ENCODE peak calls at places on chromosomes 12 and 14, in five cellular contexts. K is cardiac fibroblast, H is NCI-H345, Z is NCI-H1105 treated with DMSO at 0.1 percent for 48 hours, S is mesothelial cell of epicardium. D is an unnamed sample.
A peak's percentile ranks its signal among the peaks of the same experiment; 100 is the strongest.

GRCh38 chr12:63964301-63964700 is 119.8 kb downstream of the SRGAP1 start:
- DNase-seq in K (no peak), H (no peak), Z (no peak), S (no peak), D (no peak)

GRCh38 chr12:49767333-49767732 is 26.0 kb downstream of the TMBIM6 start:
- DNase-seq in K (no peak), H (no peak), Z (no peak), S (no peak), D (no peak)

GRCh38 chr14:101083564-101084435 is 180.3 kb upstream of the RTL1 start:
- DNase-seq in K (no peak), H (no peak), Z (no peak), S (peak; percentile 36), D (no peak)

GRCh38 chr12:122009741-122010140 is 11.9 kb upstream of the BCL7A start:
- DNase-seq in K (no peak), H (no peak), Z (no peak), S (no peak), D (no peak)

GRCh38 chr14:36626150-36626549 is 35.5 kb upstream of the PAX9 start:
- DNase-seq in K (no peak), H (no peak), Z (no peak), S (no peak), D (peak; percentile 6)

GRCh38 chr12:29702972-29703371 is 80.8 kb downstream of the TMTC1 start:
- DNase-seq in K (no peak), H (no peak), Z (no peak), S (no peak), D (no peak)

GRCh38 chr12:111455448-111456320 is 50.0 kb downstream of the SH2B3 start:
- DNase-seq in K (peak; percentile 41), H (no peak), Z (no peak), S (no peak), D (no peak)

GRCh38 chr12:100794441-100795192 is at the start of gene ANO4:
- DNase-seq in K (peak; percentile 5), H (peak; percentile 42), Z (peak; percentile 60), S (no peak), D (peak; percentile 24)

GRCh38 chr14:54652188-54652889 is 85.4 kb downstream of the SAMD4A start:
- DNase-seq in K (peak; percentile 99), H (no peak), Z (no peak), S (peak; percentile 76), D (no peak)

GRCh38 chr12:2805146-2805525 is 7.3 kb upstream of the ITFG2 start:
- DNase-seq in K (peak; percentile 80), H (no peak), Z (no peak), S (no peak), D (no peak)